ENCODE peak calls at places on chromosomes 4 and X, in seven cellular contexts. One of them, this sample, is unnamed.

GRCh38 chr4:113707013-113707412 is 54.5 kb downstream of the CAMK2D start:
- DNase-seq in H1: no peak
- DNase-seq in A549: no peak
- DNase-seq in suprapubic skin: no peak
- DNase-seq in HepG2: no peak
- DNase-seq in ovary: no peak
- DNase-seq in GM12878: no peak
- DNase-seq in this sample: no peak

GRCh38 chrX:24676403-24677024 is 17.2 kb upstream of the POLA1 start:
- DNase-seq in A549: peak; percentile 18
- DNase-seq in H1: no peak
- DNase-seq in HepG2: no peak
- DNase-seq in ovary: no peak
- DNase-seq in suprapubic skin: no peak
- DNase-seq in GM12878: no peak
- DNase-seq in this sample: no peak

GRCh38 chr4:7296661-7297335 is 104.5 kb downstream of the SORCS2 start:
- DNase-seq in H1: no peak
- DNase-seq in GM12878: no peak
- DNase-seq in suprapubic skin: no peak
- DNase-seq in HepG2: no peak
- DNase-seq in ovary: no peak
- DNase-seq in A549: no peak
- DNase-seq in this sample: no peak

GRCh38 chr4:72394264-72394663 is 174.8 kb downstream of the ADAMTS3 start:
- DNase-seq in suprapubic skin: no peak
- DNase-seq in ovary: no peak
- DNase-seq in H1: no peak
- DNase-seq in GM12878: no peak
- DNase-seq in A549: peak; percentile 1
- DNase-seq in HepG2: no peak
- DNase-seq in this sample: no peak

GRCh38 chr4:153582954-153583456 is 101.1 kb upstream of the TLR2 start:
- DNase-seq in HepG2: no peak
- DNase-seq in ovary: no peak
- DNase-seq in suprapubic skin: no peak
- DNase-seq in GM12878: no peak
- DNase-seq in H1: no peak
- DNase-seq in A549: no peak
- DNase-seq in this sample: no peak

GRCh38 chr4:25098964-25099843 is 61.0 kb downstream of the SEPSECS start:
- DNase-seq in ovary: peak; percentile 60
- DNase-seq in HepG2: no peak
- DNase-seq in GM12878: no peak
- DNase-seq in H1: no peak
- DNase-seq in A549: peak; percentile 5
- DNase-seq in suprapubic skin: no peak
- DNase-seq in this sample: peak; percentile 30

GRCh38 chr4:137536789-137537561 is 4.7 kb upstream of the PCDH18 start:
- DNase-seq in HepG2: no peak
- DNase-seq in suprapubic skin: no peak
- DNase-seq in A549: no peak
- DNase-seq in H1: no peak
- DNase-seq in ovary: no peak
- DNase-seq in GM12878: no peak
- DNase-seq in this sample: no peak

GRCh38 chr4:152193059-152193458 is 342.8 kb downstream of the FBXW7 start:
- DNase-seq in HepG2: no peak
- DNase-seq in ovary: no peak
- DNase-seq in suprapubic skin: no peak
- DNase-seq in GM12878: no peak
- DNase-seq in H1: no peak
- DNase-seq in A549: no peak
- DNase-seq in this sample: no peak

GRCh38 chr4:1053080-1053661 is 41.7 kb downstream of the FGFRL1 start:
- DNase-seq in H1: no peak
- DNase-seq in suprapubic skin: peak; percentile 77
- DNase-seq in ovary: no peak
- DNase-seq in HepG2: no peak
- DNase-seq in A549: no peak
- DNase-seq in GM12878: no peak
- DNase-seq in this sample: peak; percentile 34

GRCh38 chr4:101356928-101357327 is 9.6 kb upstream of the PPP3CA start:
- DNase-seq in A549: peak; percentile 78
- DNase-seq in ovary: no peak
- DNase-seq in GM12878: no peak
- DNase-seq in H1: no peak
- DNase-seq in suprapubic skin: no peak
- DNase-seq in HepG2: peak; percentile 67
- DNase-seq in this sample: no peak

GRCh38 chrX:41045960-41046567 is 39.2 kb upstream of the USP9X start:
- DNase-seq in HepG2: no peak
- DNase-seq in suprapubic skin: no peak
- DNase-seq in H1: no peak
- DNase-seq in A549: peak; percentile 48
- DNase-seq in ovary: no peak
- DNase-seq in GM12878: no peak
- DNase-seq in this sample: no peak

GRCh38 chr4:64539234-64539849 is 130.1 kb upstream of the TECRL start:
- DNase-seq in HepG2: peak; percentile 55
- DNase-seq in ovary: peak; percentile 43
- DNase-seq in suprapubic skin: no peak
- DNase-seq in A549: peak; percentile 54
- DNase-seq in H1: no peak
- DNase-seq in GM12878: peak; percentile 13
- DNase-seq in this sample: no peak

GRCh38 chr4:168852387-168852786 is 157.7 kb downstream of the CBR4 start:
- DNase-seq in ovary: no peak
- DNase-seq in A549: no peak
- DNase-seq in suprapubic skin: no peak
- DNase-seq in HepG2: no peak
- DNase-seq in GM12878: no peak
- DNase-seq in H1: no peak
- DNase-seq in this sample: no peak

GRCh38 chr4:168856312-168856711 is 153.7 kb downstream of the CBR4 start:
- DNase-seq in HepG2: no peak
- DNase-seq in GM12878: no peak
- DNase-seq in A549: no peak
- DNase-seq in ovary: no peak
- DNase-seq in H1: no peak
- DNase-seq in suprapubic skin: no peak
- DNase-seq in this sample: no peak

GRCh38 chr4:168854216-168854921 is 155.7 kb downstream of the CBR4 start:
- DNase-seq in GM12878: no peak
- DNase-seq in HepG2: no peak
- DNase-seq in A549: no peak
- DNase-seq in suprapubic skin: no peak
- DNase-seq in ovary: no peak
- DNase-seq in H1: no peak
- DNase-seq in this sample: no peak

GRCh38 chr4:168852933-168853713 is 156.9 kb downstream of the CBR4 start:
- DNase-seq in GM12878: peak; percentile 24
- DNase-seq in HepG2: no peak
- DNase-seq in suprapubic skin: no peak
- DNase-seq in ovary: no peak
- DNase-seq in A549: no peak
- DNase-seq in H1: no peak
- DNase-seq in this sample: no peak

DNA sequence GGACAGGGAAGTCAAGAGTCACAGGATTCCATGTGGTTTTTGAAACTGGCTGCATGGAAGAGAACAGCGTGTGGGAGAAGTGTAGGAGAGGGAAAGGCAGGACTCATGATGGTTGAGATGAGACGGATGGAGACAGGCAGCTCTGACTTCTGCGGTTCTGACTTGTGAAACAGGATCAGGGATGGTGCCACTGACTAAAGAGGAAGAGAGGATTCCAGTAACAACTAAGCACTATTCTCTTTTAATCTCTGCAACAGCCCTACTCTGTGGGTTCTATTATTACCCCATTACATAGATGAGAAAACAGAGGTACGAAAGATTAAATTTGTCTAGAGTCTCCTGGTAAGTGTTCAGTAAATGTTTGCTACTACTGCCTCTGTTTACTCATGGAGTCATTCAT is 156.3 kb downstream of the CBR4 start:
- DNase-seq in ovary: no peak
- DNase-seq in A549: no peak
- DNase-seq in suprapubic skin: no peak
- DNase-seq in GM12878: peak; percentile 15
- DNase-seq in HepG2: no peak
- DNase-seq in H1: no peak
- DNase-seq in this sample: no peak
- H3K4me1 ChIP-seq in ovary: peaks cover 25% of the 10 kb centered on the region
- H3K4me1 ChIP-seq in A549: peaks cover 22% of the 10 kb centered on the region
- H3K4me1 ChIP-seq in suprapubic skin: peaks cover 35% of the 10 kb centered on the region
- H3K4me1 ChIP-seq in GM12878: peaks cover 8% of the 10 kb centered on the region
- H3K4me1 ChIP-seq in HepG2: no peaks in the 10 kb centered on the region
- H3K4me1 ChIP-seq in H1: peaks cover 11% of the 10 kb centered on the region
- H3K4me1 ChIP-seq in this sample: peaks cover 14% of the 10 kb centered on the region

DNA sequence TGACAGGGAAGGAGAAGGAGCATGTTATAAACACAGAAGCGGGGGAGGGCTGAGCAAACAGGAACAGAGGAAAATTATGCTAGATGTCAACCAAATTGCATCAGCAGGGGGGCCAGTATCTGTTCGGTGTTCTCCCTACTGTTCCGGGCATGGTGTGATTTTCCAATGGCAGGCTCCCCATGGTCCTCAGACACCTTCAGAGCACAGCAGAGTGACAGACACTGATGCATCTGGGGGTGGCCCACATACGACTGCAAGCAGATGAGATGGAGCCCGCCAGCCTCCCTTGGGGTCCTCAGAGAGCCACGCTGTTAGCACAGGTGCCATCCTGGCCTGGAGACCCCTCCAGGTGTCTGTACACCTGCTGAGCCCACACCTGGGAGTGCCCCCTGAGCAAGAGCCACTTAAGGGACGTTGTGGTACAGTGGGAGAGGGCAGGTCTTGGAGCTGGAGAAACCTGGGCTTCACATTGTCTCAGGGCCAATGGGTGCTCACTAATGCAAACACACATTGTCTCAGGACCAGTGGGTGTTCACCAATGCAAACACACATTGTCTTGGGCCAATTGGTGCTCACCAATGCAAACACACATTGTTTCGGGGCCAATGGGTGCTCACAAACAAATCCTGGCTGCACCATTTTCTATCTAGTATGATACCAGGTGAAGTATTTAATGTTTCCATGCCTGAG is 95.4 kb downstream of the SLC2A9 start:
- DNase-seq in H1: no peak
- DNase-seq in ovary: no peak
- DNase-seq in suprapubic skin: no peak
- DNase-seq in A549: no peak
- DNase-seq in GM12878: no peak
- DNase-seq in HepG2: no peak
- DNase-seq in this sample: no peak
- TF ChIP-seq EP300 in H1: no peak
- TF ChIP-seq EP300 in ovary: no peak
- TF ChIP-seq EP300 in suprapubic skin: no peak
- TF ChIP-seq EP300 in A549: no peak
- TF ChIP-seq EP300 in GM12878: no peak
- TF ChIP-seq EP300 in HepG2: no peak
- TF ChIP-seq EP300 in this sample: no peak

GRCh38 chr4:2393353-2394270 is 24.8 kb downstream of the ZFYVE28 start:
- DNase-seq in ovary: no peak
- DNase-seq in suprapubic skin: no peak
- DNase-seq in H1: peak; percentile 80
- DNase-seq in GM12878: no peak
- DNase-seq in A549: no peak
- DNase-seq in HepG2: peak; percentile 32
- DNase-seq in this sample: peak; percentile 40

GRCh38 chr4:2394544-2394943 is 23.9 kb downstream of the ZFYVE28 start:
- DNase-seq in suprapubic skin: no peak
- DNase-seq in GM12878: no peak
- DNase-seq in H1: no peak
- DNase-seq in HepG2: no peak
- DNase-seq in A549: no peak
- DNase-seq in ovary: no peak
- DNase-seq in this sample: no peak

GRCh38 chr4:2395584-2395983 is 22.9 kb downstream of the ZFYVE28 start:
- DNase-seq in suprapubic skin: no peak
- DNase-seq in GM12878: no peak
- DNase-seq in ovary: no peak
- DNase-seq in H1: no peak
- DNase-seq in HepG2: no peak
- DNase-seq in A549: no peak
- DNase-seq in this sample: no peak

GRCh38 chr4:2396781-2397368 is 21.6 kb downstream of the ZFYVE28 start:
- DNase-seq in ovary: no peak
- DNase-seq in suprapubic skin: no peak
- DNase-seq in GM12878: no peak
- DNase-seq in H1: no peak
- DNase-seq in HepG2: no peak
- DNase-seq in A549: no peak
- DNase-seq in this sample: no peak

GRCh38 chr4:2395038-2395437 is 23.4 kb downstream of the ZFYVE28 start:
- DNase-seq in GM12878: no peak
- DNase-seq in HepG2: no peak
- DNase-seq in A549: no peak
- DNase-seq in ovary: no peak
- DNase-seq in H1: no peak
- DNase-seq in suprapubic skin: no peak
- DNase-seq in this sample: no peak
- H3K4me1 ChIP-seq in GM12878: no peaks in the 10 kb centered on the region
- H3K4me1 ChIP-seq in HepG2: peaks cover 25% of the 10 kb centered on the region
- H3K4me1 ChIP-seq in A549: no peaks in the 10 kb centered on the region
- H3K4me1 ChIP-seq in ovary: peaks cover 6% of the 10 kb centered on the region
- H3K4me1 ChIP-seq in H1: peaks cover 19% of the 10 kb centered on the region
- H3K4me1 ChIP-seq in suprapubic skin: no peaks in the 10 kb centered on the region
- H3K4me1 ChIP-seq in this sample: peaks cover 12% of the 10 kb centered on the region

GRCh38 chr4:77819836-77820679 is 890 bp upstream of the CNOT6L start:
- DNase-seq in H1: peak; percentile 94
- DNase-seq in suprapubic skin: peak; percentile 97
- DNase-seq in HepG2: peak; percentile 52
- DNase-seq in ovary: peak; percentile 93
- DNase-seq in GM12878: peak; percentile 37
- DNase-seq in A549: peak; percentile 82
- DNase-seq in this sample: peak; percentile 95

GRCh38 chr4:77817304-77818076 is 1.7 kb downstream of the CNOT6L start:
- DNase-seq in suprapubic skin: no peak
- DNase-seq in GM12878: no peak
- DNase-seq in A549: no peak
- DNase-seq in ovary: no peak
- DNase-seq in H1: no peak
- DNase-seq in HepG2: peak; percentile 92
- DNase-seq in this sample: no peak

GRCh38 chr4:77819409-77819835 is 254 bp upstream of the CNOT6L start:
- DNase-seq in suprapubic skin: no peak
- DNase-seq in A549: no peak
- DNase-seq in H1: no peak
- DNase-seq in HepG2: no peak
- DNase-seq in ovary: no peak
- DNase-seq in GM12878: no peak
- DNase-seq in this sample: no peak

GRCh38 chr4:77818667-77819408 is at the start of gene CNOT6L:
- DNase-seq in GM12878: no peak
- DNase-seq in HepG2: no peak
- DNase-seq in A549: peak; percentile 66
- DNase-seq in suprapubic skin: peak; percentile 87
- DNase-seq in H1: peak; percentile 70
- DNase-seq in ovary: peak; percentile 71
- DNase-seq in this sample: peak; percentile 97

GRCh38 chr4:77818077-77818666 is 996 bp downstream of the CNOT6L start:
- DNase-seq in HepG2: peak; percentile 85
- DNase-seq in GM12878: no peak
- DNase-seq in ovary: peak; percentile 68
- DNase-seq in suprapubic skin: peak; percentile 83
- DNase-seq in A549: peak; percentile 83
- DNase-seq in H1: peak; percentile 53
- DNase-seq in this sample: peak; percentile 65
- TF ChIP-seq EP300 in HepG2: no peak
- TF ChIP-seq EP300 in GM12878: no peak
- TF ChIP-seq EP300 in ovary: no peak
- TF ChIP-seq EP300 in suprapubic skin: no peak
- TF ChIP-seq EP300 in A549: no peak
- TF ChIP-seq EP300 in H1: no peak
- TF ChIP-seq EP300 in this sample: no peak